ENCODE peak calls at places on chromosomes 13 and 19, in seven cellular contexts. D is WTC11, R is NCI-H1092, Y is lung microvascular endothelial cell, Z is SHP77, Q is T-helper 9 cell, P is nephron progenitor cell. H is an unnamed sample.

GRCh38 chr13:71879129-71879535 is 12.1 kb upstream of the DACH1 start:
- DNase-seq in D (no peak), R (peak), Y (peak), Z (peak), Q (no peak), P (peak), H (no peak)

GRCh38 chr19:30688696-30689095 is 316.5 kb downstream of the ZNF536 start:
- DNase-seq in D (no peak), R (no peak), Y (no peak), Z (no peak), Q (no peak), P (no peak), H (no peak)

GRCh38 chr13:36839981-36840380 is 21.0 kb downstream of the RFXAP start:
- DNase-seq in D (no peak), R (no peak), Y (no peak), Z (no peak), Q (no peak), P (no peak), H (no peak)

GRCh38 chr19:35714601-35715354 is 3.0 kb upstream of the KMT2B start:
- DNase-seq in D (peak), R (no peak), Y (no peak), Z (no peak), Q (no peak), P (no peak), H (no peak)

GRCh38 chr19:41850381-41850780 is 5.5 kb downstream of the DMRTC2 start:
- DNase-seq in D (no peak), R (no peak), Y (no peak), Z (no peak), Q (no peak), P (no peak), H (no peak)

GRCh38 chr13:110915874-110916670 is 1.2 kb upstream of the ANKRD10 start:
- DNase-seq in D (no peak), R (no peak), Y (peak), Z (no peak), Q (no peak), P (no peak), H (no peak)

GRCh38 chr19:28980236-28980868 is 232.6 kb downstream of the UQCRFS1 start:
- DNase-seq in D (peak), R (no peak), Y (no peak), Z (no peak), Q (no peak), P (no peak), H (no peak)

GRCh38 chr13:111177081-111177711 is 62.1 kb downstream of the ARHGEF7 start:
- DNase-seq in D (no peak), R (peak), Y (peak), Z (peak), Q (peak), P (no peak), H (peak)

GRCh38 chr13:20796791-20797513 is 23.2 kb upstream of the EEF1AKMT1 start:
- DNase-seq in D (no peak), R (no peak), Y (peak), Z (no peak), Q (no peak), P (no peak), H (no peak)

GRCh38 chr19:12867120-12868099 is 13.8 kb downstream of the DNASE2 start:
- DNase-seq in D (peak), R (no peak), Y (peak), Z (no peak), Q (peak), P (peak), H (no peak)